ENCODE peak calls at places on chromosomes 1 and 21, in four cellular contexts. O is OCI-LY7, S is mammary epithelial cell, V is fibroblast of lung. L is an unnamed sample.

GRCh38 chr1:54278941-54279422 is 79.0 kb downstream of the MRPL37 start:
- DNase-seq in S (no peak), V (peak; percentile 93), O (no peak), L (peak; percentile 92)

GRCh38 chr1:162388083-162388594 is 6.6 kb downstream of the C1orf226 start:
- DNase-seq in S (no peak), V (no peak), O (no peak), L (no peak)

GRCh38 chr1:208207388-208208131 is 36.6 kb downstream of the PLXNA2 start:
- DNase-seq in S (peak; percentile 99), V (peak; percentile 99), O (no peak), L (peak; percentile 99)

GRCh38 chr1:165068716-165069115 is 287.8 kb downstream of the LMX1A start:
- DNase-seq in S (no peak), O (no peak), V (no peak), L (no peak)

GRCh38 chr1:111696330-111696729 is 42.9 kb downstream of the INKA2 start:
- DNase-seq in V (no peak), S (no peak), O (no peak), L (no peak)

GRCh38 chr1:101587749-101588148 is 350.9 kb downstream of the S1PR1 start:
- DNase-seq in O (no peak), S (no peak), V (peak; percentile 66), L (peak; percentile 60)

GRCh38 chr1:231684333-231685244 is 58.0 kb downstream of the DISC1 start:
- DNase-seq in O (no peak), V (peak; percentile 33), S (no peak), L (no peak)

GRCh38 chr1:165826565-165826964 is 849 bp upstream of the UCK2 start:
- DNase-seq in S (no peak), V (no peak), O (no peak), L (no peak)

GRCh38 chr1:109906160-109906838 is 4.3 kb upstream of the CSF1 start:
- DNase-seq in V (no peak), S (no peak), O (peak; percentile 80), L (no peak)

GRCh38 chr1:7884757-7885156 is 31.9 kb upstream of the UTS2 start:
- DNase-seq in V (no peak), S (no peak), O (no peak), L (no peak)

GRCh38 chr1:156664046-156664948 is 12.9 kb downstream of the NES start:
- DNase-seq in O (no peak), S (no peak), V (peak; percentile 52), L (no peak)

GRCh38 chr21:32648165-32648564 is 36.0 kb upstream of the CFAP298 start:
- DNase-seq in O (no peak), V (no peak), S (no peak), L (no peak)

GRCh38 chr21:46078984-46079356 is 18.9 kb upstream of the COL6A2 start:
- DNase-seq in S (no peak), V (no peak), O (no peak), L (no peak)

GRCh38 chr1:85911742-85912141 is 203.5 kb upstream of the ZNHIT6 start:
- DNase-seq in V (no peak), S (no peak), O (no peak), L (no peak)

GRCh38 chr1:226568077-226568831 is 19.7 kb downstream of the STUM start:
- DNase-seq in V (peak; percentile 9), S (no peak), O (peak; percentile 19), L (no peak)

GRCh38 chr1:187513190-187513589 is 684.4 kb downstream of the PLA2G4A start:
- DNase-seq in V (no peak), O (no peak), S (no peak), L (no peak)

GRCh38 chr1:178999061-178999460 is 26.6 kb upstream of the FAM20B start:
- DNase-seq in V (no peak), O (no peak), S (no peak), L (no peak)

GRCh38 chr1:96981181-96981580 is 259.6 kb downstream of the PTBP2 start:
- DNase-seq in S (no peak), V (no peak), O (no peak), L (no peak)

GRCh38 chr1:151314137-151314875 is 12.9 kb downstream of the PI4KB start:
- DNase-seq in V (peak; percentile 88), O (no peak), S (peak; percentile 52), L (peak; percentile 85)

GRCh38 chr1:5947071-5947821 is 45.0 kb downstream of the NPHP4 start:
- DNase-seq in V (no peak), S (no peak), O (no peak), L (no peak)

GRCh38 chr1:5949761-5950100 is 42.5 kb downstream of the NPHP4 start:
- DNase-seq in O (no peak), S (no peak), V (no peak), L (no peak)

GRCh38 chr1:5947978-5948680 is 44.1 kb downstream of the NPHP4 start:
- DNase-seq in V (no peak), S (no peak), O (no peak), L (no peak)

GRCh38 chr1:5949074-5949760 is 43.0 kb downstream of the NPHP4 start:
- DNase-seq in O (no peak), S (no peak), V (no peak), L (no peak)

DNA sequence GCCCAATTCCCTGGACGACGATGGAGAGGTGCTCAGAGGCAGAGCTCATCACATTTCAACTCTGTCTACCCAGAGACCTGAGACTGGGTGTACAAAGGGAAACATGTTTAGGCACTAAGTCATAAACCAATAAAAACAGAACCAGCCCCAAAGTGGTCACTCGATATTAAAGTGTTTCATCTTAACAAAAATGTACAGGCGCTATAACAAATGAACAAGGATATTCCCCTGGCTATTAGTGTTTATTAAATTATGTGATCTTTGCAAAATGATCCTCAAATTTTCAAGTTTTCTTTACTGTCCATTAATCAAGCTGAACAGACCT is 43.6 kb downstream of the NPHP4 start:
- DNase-seq in V (no peak), O (no peak), S (no peak), L (no peak)
- H3K4me2 ChIP-seq in V (no peak overlapping the region), O (no peak overlapping the region), S (no peak overlapping the region), L (no peak overlapping the region)

GRCh38 chr1:91499346-91499745 is 1.3 kb upstream of the CDC7 start:
- DNase-seq in O (no peak), V (no peak), S (no peak), L (no peak)
- H3K4me2 ChIP-seq in O (no peak overlapping the region), V (no peak overlapping the region), S (no peak overlapping the region), L (no peak overlapping the region)

GRCh38 chr1:36401602-36402517 is 4.2 kb upstream of the LSM10 start:
- DNase-seq in S (no peak), V (no peak), O (no peak), L (no peak)
- H3K4me2 ChIP-seq in S (no peak overlapping the region), V (no peak overlapping the region), O (no peak overlapping the region), L (peak overlapping the region; percentile 36)

GRCh38 chr1:33275200-33275599 is 18.9 kb downstream of the ZNF362 start:
- DNase-seq in V (no peak), S (no peak), O (no peak), L (no peak)

GRCh38 chr1:33274446-33274845 is 18.2 kb downstream of the ZNF362 start:
- DNase-seq in V (no peak), S (no peak), O (no peak), L (no peak)

GRCh38 chr1:33273402-33273801 is 17.1 kb downstream of the ZNF362 start:
- DNase-seq in O (no peak), S (no peak), V (no peak), L (no peak)

GRCh38 chr1:33272930-33273329 is 16.6 kb downstream of the ZNF362 start:
- DNase-seq in S (no peak), O (no peak), V (no peak), L (no peak)

GRCh38 chr1:33273961-33274371 is 17.7 kb downstream of the ZNF362 start:
- DNase-seq in V (peak; percentile 10), O (no peak), S (peak; percentile 53), L (no peak)
- H3K4me2 ChIP-seq in V (no peak overlapping the region), O (no peak overlapping the region), S (no peak overlapping the region), L (no peak overlapping the region)

DNA sequence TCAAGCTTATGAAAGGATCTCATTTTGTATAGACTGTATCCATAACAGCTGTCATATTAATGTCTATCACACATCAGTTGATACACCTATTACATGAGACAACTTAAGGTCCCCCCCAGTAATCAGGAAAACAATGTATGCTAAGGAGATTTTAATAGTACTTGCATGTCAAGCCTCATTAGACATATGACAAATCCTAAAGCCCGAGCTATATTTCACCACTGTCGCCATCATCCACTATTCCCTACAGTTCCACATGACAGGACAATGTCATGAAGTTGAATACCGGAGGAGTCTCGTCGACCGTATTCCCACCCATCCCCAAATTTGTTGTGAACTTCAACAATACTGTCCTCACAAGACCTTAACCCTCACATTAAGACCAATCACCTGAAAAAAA is 3.4 kb downstream of the HMGN1 start:
- DNase-seq in V (no peak), O (no peak), S (no peak), L (no peak)
- H3K4me2 ChIP-seq in V (peak overlapping the region; percentile 16), O (peak overlapping the region; percentile 92), S (peak overlapping the region; percentile 88), L (peak overlapping the region; percentile 90)

GRCh38 chr1:43058056-43058455 is 99.4 kb upstream of the SLC2A1 start:
- DNase-seq in S (no peak), O (no peak), V (no peak), L (no peak)

GRCh38 chr1:43057567-43057966 is 98.9 kb upstream of the SLC2A1 start:
- DNase-seq in O (no peak), S (no peak), V (no peak), L (no peak)

GRCh38 chr1:43059640-43060574 is 101.2 kb upstream of the SLC2A1 start:
- DNase-seq in O (no peak), V (peak; percentile 7), S (no peak), L (no peak)

GRCh38 chr1:43056981-43057391 is 98.3 kb upstream of the SLC2A1 start:
- DNase-seq in O (no peak), S (no peak), V (no peak), L (no peak)

DNA sequence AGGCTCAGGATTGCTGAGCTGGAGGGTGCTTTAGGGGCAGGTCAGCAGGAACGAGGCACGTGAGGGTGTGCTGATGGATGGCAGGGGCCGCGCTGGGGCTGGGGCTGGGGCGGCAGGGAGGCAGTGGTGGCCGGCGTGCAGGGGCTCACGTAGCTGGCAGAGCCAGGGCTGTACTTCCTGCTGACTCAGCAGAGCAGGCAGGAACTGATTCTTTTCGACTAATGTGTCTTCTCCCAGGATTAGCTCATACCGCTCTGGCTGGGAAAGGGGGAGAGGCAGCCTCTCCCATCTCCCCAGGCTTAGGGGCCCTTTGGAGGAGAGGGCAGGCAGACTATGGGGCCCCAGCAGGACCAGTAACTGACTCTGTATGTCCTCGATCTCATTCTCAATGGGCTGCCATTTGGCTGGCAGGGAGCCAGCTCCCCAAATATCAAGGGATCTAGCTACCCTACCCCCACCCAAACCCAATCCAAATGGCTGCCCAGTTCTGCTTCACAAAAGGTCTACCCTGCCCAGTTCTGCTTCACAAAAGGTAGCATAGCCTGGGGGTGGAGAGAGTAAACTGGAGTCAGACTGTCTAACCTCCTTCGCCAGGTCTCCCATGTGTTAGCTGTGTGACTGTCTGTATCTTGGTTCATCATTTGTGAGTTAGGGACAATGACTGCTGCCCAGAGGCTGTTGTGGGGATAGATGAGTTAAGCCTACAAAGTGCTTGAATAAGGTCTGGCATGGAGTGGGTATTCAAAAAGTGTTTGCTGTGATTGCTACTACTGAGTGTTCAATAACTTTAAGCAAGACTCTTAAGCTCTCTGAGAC is 100.1 kb upstream of the SLC2A1 start:
- DNase-seq in S (peak; percentile 54), O (no peak), V (peak; percentile 60), L (peak; percentile 41)
- H3K4me2 ChIP-seq in S (peak overlapping the region; percentile 20), O (peak overlapping the region; percentile 15), V (no peak overlapping the region), L (peak overlapping the region; percentile 68)

DNA sequence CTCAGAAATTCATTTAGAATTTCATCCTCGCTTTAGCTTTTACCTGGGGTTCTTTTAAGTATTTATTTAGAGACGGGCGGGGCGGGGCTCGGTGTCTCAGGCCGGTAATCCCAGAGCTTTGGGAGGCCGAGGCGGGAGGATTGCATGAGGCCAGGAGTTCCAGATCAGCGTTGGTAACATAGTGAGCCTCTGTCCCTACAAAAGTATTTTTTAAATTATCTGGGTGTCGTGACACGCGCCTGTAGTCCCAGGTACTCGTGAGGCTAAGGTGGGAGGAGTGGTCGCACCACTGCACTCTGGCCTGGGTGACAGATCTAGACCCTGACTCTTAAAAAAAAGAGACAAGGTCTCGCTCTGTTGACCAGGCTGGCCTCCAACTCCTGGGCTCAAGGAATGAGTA is 942 bp upstream of the RSBN1 start:
- DNase-seq in V (no peak), S (no peak), O (no peak), L (no peak)
- H3K4me2 ChIP-seq in V (no peak overlapping the region), S (peak overlapping the region; percentile 64), O (peak overlapping the region; percentile 74), L (peak overlapping the region; percentile 86)